ENCODE peak calls at places on chromosomes 6 and 20, in four cellular contexts. One of them, this sample, is unnamed.

GRCh38 chr20:23570178-23570577 is 1.9 kb upstream of the CST9L start:
- DNase-seq in HFFc6: no peak
- DNase-seq in MCF 10A: no peak
- DNase-seq in GM23248: no peak
- DNase-seq in this sample: no peak

GRCh38 chr20:46376196-46376785 is 30.1 kb downstream of the ELMO2 start:
- DNase-seq in HFFc6: no peak
- DNase-seq in MCF 10A: no peak
- DNase-seq in GM23248: no peak
- DNase-seq in this sample: no peak

GRCh38 chr6:83190596-83190995 is 2.5 kb downstream of the PGM3 start:
- DNase-seq in HFFc6: no peak
- DNase-seq in MCF 10A: no peak
- DNase-seq in GM23248: no peak
- DNase-seq in this sample: no peak

GRCh38 chr6:154925130-154925529 is 70.0 kb upstream of the TIAM2 start:
- DNase-seq in HFFc6: no peak
- DNase-seq in MCF 10A: no peak
- DNase-seq in GM23248: no peak
- DNase-seq in this sample: no peak

GRCh38 chr20:37980876-37981275 is 52.4 kb downstream of the TTI1 start:
- DNase-seq in HFFc6: no peak
- DNase-seq in MCF 10A: no peak
- DNase-seq in GM23248: no peak
- DNase-seq in this sample: no peak

GRCh38 chr20:50724851-50725721 is 6.3 kb upstream of the PARD6B start:
- DNase-seq in HFFc6: peak; percentile 97
- DNase-seq in MCF 10A: peak; percentile 96
- DNase-seq in GM23248: peak; percentile 98
- DNase-seq in this sample: peak; percentile 93

GRCh38 chr20:57526067-57526884 is 1.3 kb upstream of the CTCFL start:
- DNase-seq in HFFc6: no peak
- DNase-seq in MCF 10A: no peak
- DNase-seq in GM23248: no peak
- DNase-seq in this sample: no peak

GRCh38 chr6:104483225-104483834 is 376.4 kb downstream of the HACE1 start:
- DNase-seq in HFFc6: no peak
- DNase-seq in MCF 10A: peak; percentile 47
- DNase-seq in GM23248: peak; percentile 24
- DNase-seq in this sample: no peak